ENCODE peak calls at places on chromosomes 2 and 18, in seven cellular contexts. One of them, this sample, is unnamed.

GRCh38 chr18:48951448-48952286 is 902 bp upstream of the SMAD7 start:
- DNase-seq in right lobe of liver: peak; percentile 92
- DNase-seq in adipocyte: peak; percentile 96
- DNase-seq in Peyer's patch: peak; percentile 91
- DNase-seq in spleen: peak; percentile 95
- DNase-seq in heart left ventricle: peak; percentile 95
- DNase-seq in PC-9: peak; percentile 73
- DNase-seq in this sample: peak; percentile 74

GRCh38 chr2:128420131-128420530 is 101.5 kb upstream of the HS6ST1 start:
- DNase-seq in heart left ventricle: no peak
- DNase-seq in adipocyte: no peak
- DNase-seq in PC-9: no peak
- DNase-seq in right lobe of liver: no peak
- DNase-seq in Peyer's patch: no peak
- DNase-seq in spleen: peak; percentile 16
- DNase-seq in this sample: no peak

GRCh38 chr2:40450066-40450841 is 1.6 kb downstream of the SLC8A1 start:
- DNase-seq in PC-9: no peak
- DNase-seq in right lobe of liver: peak; percentile 44
- DNase-seq in heart left ventricle: peak; percentile 36
- DNase-seq in Peyer's patch: no peak
- DNase-seq in spleen: no peak
- DNase-seq in adipocyte: peak; percentile 71
- DNase-seq in this sample: no peak

GRCh38 chr2:82316573-82317371 is 2012.2 kb upstream of the LRRTM1 start:
- DNase-seq in right lobe of liver: no peak
- DNase-seq in heart left ventricle: no peak
- DNase-seq in PC-9: no peak
- DNase-seq in adipocyte: no peak
- DNase-seq in Peyer's patch: no peak
- DNase-seq in spleen: no peak
- DNase-seq in this sample: no peak

GRCh38 chr18:75211721-75212625 is 1.4 kb downstream of the TSHZ1 start:
- DNase-seq in heart left ventricle: peak; percentile 63
- DNase-seq in spleen: peak; percentile 89
- DNase-seq in adipocyte: peak; percentile 68
- DNase-seq in right lobe of liver: peak; percentile 63
- DNase-seq in PC-9: peak; percentile 18
- DNase-seq in Peyer's patch: no peak
- DNase-seq in this sample: no peak

GRCh38 chr18:23129355-23130002 is 5.8 kb upstream of the CABLES1 start:
- DNase-seq in heart left ventricle: no peak
- DNase-seq in PC-9: no peak
- DNase-seq in spleen: no peak
- DNase-seq in right lobe of liver: no peak
- DNase-seq in adipocyte: no peak
- DNase-seq in Peyer's patch: no peak
- DNase-seq in this sample: no peak

GRCh38 chr2:5290911-5291546 is 401.2 kb upstream of the SOX11 start:
- DNase-seq in adipocyte: peak; percentile 1
- DNase-seq in spleen: no peak
- DNase-seq in right lobe of liver: no peak
- DNase-seq in heart left ventricle: no peak
- DNase-seq in PC-9: no peak
- DNase-seq in Peyer's patch: no peak
- DNase-seq in this sample: no peak

GRCh38 chr18:48803951-48804855 is 146.6 kb downstream of the SMAD7 start:
- DNase-seq in heart left ventricle: peak; percentile 31
- DNase-seq in spleen: peak; percentile 55
- DNase-seq in adipocyte: no peak
- DNase-seq in right lobe of liver: no peak
- DNase-seq in Peyer's patch: no peak
- DNase-seq in PC-9: no peak
- DNase-seq in this sample: no peak

GRCh38 chr2:26068602-26069298 is 34.9 kb downstream of the RAB10 start:
- DNase-seq in right lobe of liver: no peak
- DNase-seq in heart left ventricle: no peak
- DNase-seq in PC-9: peak; percentile 17
- DNase-seq in adipocyte: peak; percentile 75
- DNase-seq in spleen: no peak
- DNase-seq in Peyer's patch: no peak
- DNase-seq in this sample: peak; percentile 4

GRCh38 chr2:18845854-18846253 is 256.5 kb upstream of the NT5C1B start:
- DNase-seq in right lobe of liver: no peak
- DNase-seq in heart left ventricle: no peak
- DNase-seq in Peyer's patch: no peak
- DNase-seq in adipocyte: peak; percentile 48
- DNase-seq in PC-9: no peak
- DNase-seq in spleen: no peak
- DNase-seq in this sample: no peak

GRCh38 chr18:31587538-31587937 is 4.1 kb upstream of the TTR start:
- DNase-seq in right lobe of liver: no peak
- DNase-seq in PC-9: no peak
- DNase-seq in Peyer's patch: no peak
- DNase-seq in adipocyte: no peak
- DNase-seq in spleen: no peak
- DNase-seq in heart left ventricle: no peak
- DNase-seq in this sample: no peak

GRCh38 chr18:31592520-31593157 is 962 bp downstream of the TTR start:
- DNase-seq in adipocyte: no peak
- DNase-seq in heart left ventricle: no peak
- DNase-seq in right lobe of liver: no peak
- DNase-seq in Peyer's patch: no peak
- DNase-seq in PC-9: no peak
- DNase-seq in spleen: no peak
- DNase-seq in this sample: no peak

GRCh38 chr18:31590570-31590969 is 1.1 kb upstream of the TTR start:
- DNase-seq in Peyer's patch: no peak
- DNase-seq in right lobe of liver: no peak
- DNase-seq in adipocyte: no peak
- DNase-seq in PC-9: no peak
- DNase-seq in heart left ventricle: no peak
- DNase-seq in spleen: no peak
- DNase-seq in this sample: no peak

GRCh38 chr18:31591628-31592027 is at the start of gene TTR:
- DNase-seq in Peyer's patch: no peak
- DNase-seq in adipocyte: no peak
- DNase-seq in heart left ventricle: no peak
- DNase-seq in right lobe of liver: peak; percentile 54
- DNase-seq in PC-9: no peak
- DNase-seq in spleen: no peak
- DNase-seq in this sample: no peak

DNA sequence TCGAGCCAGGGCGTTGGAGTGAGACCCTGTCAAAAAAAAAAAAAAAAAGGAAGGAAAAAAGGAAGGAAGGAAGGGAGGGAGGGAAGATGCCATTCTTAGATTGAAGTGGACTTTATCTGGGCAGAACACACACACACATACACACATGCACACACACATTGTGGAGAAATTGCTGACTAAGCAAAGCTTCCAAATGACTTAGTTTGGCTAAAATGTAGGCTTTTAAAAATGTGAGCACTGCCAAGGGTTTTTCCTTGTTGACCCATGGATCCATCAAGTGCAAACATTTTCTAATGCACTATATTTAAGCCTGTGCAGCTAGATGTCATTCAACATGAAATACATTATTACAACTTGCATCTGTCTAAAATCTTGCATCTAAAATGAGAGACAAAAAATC is 564 bp upstream of the TTR start:
- DNase-seq in adipocyte: no peak
- DNase-seq in right lobe of liver: no peak
- DNase-seq in Peyer's patch: no peak
- DNase-seq in spleen: no peak
- DNase-seq in heart left ventricle: no peak
- DNase-seq in PC-9: no peak
- DNase-seq in this sample: no peak
- H3K4me3 ChIP-seq in adipocyte: no peak overlapping the region
- H3K4me3 ChIP-seq in right lobe of liver: no peak overlapping the region
- H3K4me3 ChIP-seq in Peyer's patch: no peak overlapping the region
- H3K4me3 ChIP-seq in spleen: no peak overlapping the region
- H3K4me3 ChIP-seq in heart left ventricle: no peak overlapping the region
- H3K4me3 ChIP-seq in PC-9: no peak overlapping the region
- H3K4me3 ChIP-seq in this sample: no peak overlapping the region

GRCh38 chr18:24142376-24142775 is 3.5 kb downstream of the CABYR start:
- DNase-seq in adipocyte: no peak
- DNase-seq in heart left ventricle: no peak
- DNase-seq in PC-9: no peak
- DNase-seq in spleen: no peak
- DNase-seq in Peyer's patch: no peak
- DNase-seq in right lobe of liver: no peak
- DNase-seq in this sample: no peak
- H3K36me3 ChIP-seq in adipocyte: peaks cover 17% of the 10 kb centered on the region
- H3K36me3 ChIP-seq in heart left ventricle: no peaks in the 10 kb centered on the region
- H3K36me3 ChIP-seq in PC-9: no peaks in the 10 kb centered on the region
- H3K36me3 ChIP-seq in spleen: no peaks in the 10 kb centered on the region
- H3K36me3 ChIP-seq in Peyer's patch: no peaks in the 10 kb centered on the region
- H3K36me3 ChIP-seq in right lobe of liver: no peaks in the 10 kb centered on the region
- H3K36me3 ChIP-seq in this sample: no peaks in the 10 kb centered on the region

GRCh38 chr2:10279472-10279870 is 23.2 kb upstream of the HPCAL1 start:
- DNase-seq in right lobe of liver: no peak
- DNase-seq in adipocyte: no peak
- DNase-seq in spleen: peak; percentile 41
- DNase-seq in Peyer's patch: peak; percentile 45
- DNase-seq in PC-9: no peak
- DNase-seq in heart left ventricle: no peak
- DNase-seq in this sample: no peak

GRCh38 chr2:10278763-10279471 is 23.8 kb upstream of the HPCAL1 start:
- DNase-seq in right lobe of liver: no peak
- DNase-seq in spleen: no peak
- DNase-seq in PC-9: no peak
- DNase-seq in Peyer's patch: peak; percentile 33
- DNase-seq in adipocyte: no peak
- DNase-seq in heart left ventricle: no peak
- DNase-seq in this sample: no peak

GRCh38 chr2:10276481-10277292 is 26.0 kb upstream of the HPCAL1 start:
- DNase-seq in adipocyte: no peak
- DNase-seq in heart left ventricle: no peak
- DNase-seq in Peyer's patch: peak; percentile 40
- DNase-seq in right lobe of liver: no peak
- DNase-seq in PC-9: no peak
- DNase-seq in spleen: peak; percentile 73
- DNase-seq in this sample: no peak

GRCh38 chr2:10278029-10278762 is 24.5 kb upstream of the HPCAL1 start:
- DNase-seq in heart left ventricle: peak; percentile 86
- DNase-seq in spleen: peak; percentile 87
- DNase-seq in right lobe of liver: peak; percentile 75
- DNase-seq in adipocyte: no peak
- DNase-seq in PC-9: peak; percentile 48
- DNase-seq in Peyer's patch: peak; percentile 85
- DNase-seq in this sample: no peak

DNA sequence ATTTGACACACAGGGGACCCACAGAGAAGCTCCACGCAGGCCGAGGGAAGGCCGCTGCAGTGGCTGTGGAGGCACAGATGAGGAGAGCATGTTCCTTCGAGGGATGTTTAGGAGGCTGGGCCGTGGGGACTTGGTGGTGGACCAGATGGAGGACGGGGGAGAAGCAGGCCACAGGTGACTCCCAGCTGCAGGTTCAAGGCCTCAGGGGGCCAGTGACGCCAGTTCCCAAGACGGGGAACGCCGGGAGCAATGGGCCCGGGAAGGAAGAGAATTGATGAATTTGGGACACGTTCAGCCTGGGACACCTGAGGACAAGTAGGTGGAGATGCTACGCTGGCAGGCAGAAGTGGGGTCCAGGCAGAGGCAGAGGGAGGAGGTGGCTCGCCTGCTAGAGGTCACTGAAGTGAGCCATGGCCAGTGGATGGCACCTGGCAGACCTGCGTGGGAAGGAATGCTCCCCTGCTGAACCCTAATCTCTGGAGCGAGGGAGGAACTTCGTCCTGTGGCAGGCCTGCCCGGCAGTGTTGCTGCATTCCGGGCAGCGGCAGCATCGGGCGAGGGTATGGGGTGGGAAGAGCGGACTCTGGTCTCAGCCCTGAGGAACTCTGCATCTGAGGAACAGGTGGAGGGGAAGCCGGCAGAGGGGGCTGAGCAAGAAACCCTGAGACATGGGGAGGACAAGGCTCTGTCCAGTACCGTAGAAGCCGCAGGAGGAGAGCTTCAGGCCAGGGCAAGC is 25.2 kb upstream of the HPCAL1 start:
- DNase-seq in heart left ventricle: no peak
- DNase-seq in spleen: peak; percentile 73
- DNase-seq in Peyer's patch: peak; percentile 72
- DNase-seq in right lobe of liver: no peak
- DNase-seq in adipocyte: no peak
- DNase-seq in PC-9: no peak
- DNase-seq in this sample: no peak
- H3K4me3 ChIP-seq in heart left ventricle: no peak overlapping the region
- H3K4me3 ChIP-seq in spleen: no peak overlapping the region
- H3K4me3 ChIP-seq in Peyer's patch: no peak overlapping the region
- H3K4me3 ChIP-seq in right lobe of liver: no peak overlapping the region
- H3K4me3 ChIP-seq in adipocyte: no peak overlapping the region
- H3K4me3 ChIP-seq in PC-9: no peak overlapping the region
- H3K4me3 ChIP-seq in this sample: no peak overlapping the region

GRCh38 chr2:108490506-108491122 is 41.6 kb downstream of the GCC2 start:
- DNase-seq in adipocyte: no peak
- DNase-seq in Peyer's patch: no peak
- DNase-seq in PC-9: no peak
- DNase-seq in spleen: no peak
- DNase-seq in right lobe of liver: no peak
- DNase-seq in heart left ventricle: no peak
- DNase-seq in this sample: no peak

GRCh38 chr2:108492364-108492763 is 41.9 kb upstream of the LIMS1 start:
- DNase-seq in spleen: no peak
- DNase-seq in adipocyte: peak; percentile 92
- DNase-seq in PC-9: no peak
- DNase-seq in heart left ventricle: no peak
- DNase-seq in Peyer's patch: no peak
- DNase-seq in right lobe of liver: no peak
- DNase-seq in this sample: no peak

GRCh38 chr2:108491848-108492247 is 42.4 kb upstream of the LIMS1 start:
- DNase-seq in right lobe of liver: no peak
- DNase-seq in adipocyte: peak; percentile 7
- DNase-seq in Peyer's patch: no peak
- DNase-seq in PC-9: no peak
- DNase-seq in heart left ventricle: no peak
- DNase-seq in spleen: no peak
- DNase-seq in this sample: no peak
- H3K36me3 ChIP-seq in right lobe of liver: peaks cover 9% of the 10 kb centered on the region
- H3K36me3 ChIP-seq in adipocyte: peaks cover 66% of the 10 kb centered on the region
- H3K36me3 ChIP-seq in Peyer's patch: no peaks in the 10 kb centered on the region
- H3K36me3 ChIP-seq in PC-9: peaks cover 33% of the 10 kb centered on the region
- H3K36me3 ChIP-seq in heart left ventricle: peaks cover 95% of the 10 kb centered on the region
- H3K36me3 ChIP-seq in spleen: peaks cover 97% of the 10 kb centered on the region
- H3K36me3 ChIP-seq in this sample: peaks cover 42% of the 10 kb centered on the region